ENCODE peak calls at places on chromosomes 2 and 18, in ten cellular contexts. R is fibroblast of lung; V is D341Med; G is SHP77; Z is stimulated activated CD8-positive, alpha-beta memory T cell treated with anti-CD3 and anti-CD28 coated beads, Interleukin-2, amount 100 ng/mL, for 48 hours; H is stimulated activated CD4-positive, alpha-beta T cell treated with anti-CD3 and anti-CD28 coated beads, TNF-alpha, amount 100 ng/mL, for 4 hours; C is NCI-H1930; F is activated naive CD4-positive, alpha-beta T cell treated with anti-CD3 and anti-CD28 coated beads, Interleukin-2, amount 10 ng/mL, durations not matched to agents 7 days and 5 days; E is memory B cell; Y is H9. W is an unnamed sample.

GRCh38 chr18:22284581-22285230 is 115.3 kb downstream of the GATA6 start:
- DNase-seq in Y (no peak), G (no peak), E (no peak), F (no peak), H (no peak), C (no peak), V (no peak), R (no peak), Z (no peak), W (no peak)

GRCh38 chr18:52163478-52163877 is 176.5 kb upstream of the DCC start:
- DNase-seq in V (no peak), E (no peak), C (no peak), H (no peak), Y (no peak), Z (no peak), R (no peak), G (no peak), F (no peak), W (no peak)

GRCh38 chr2:190499976-190500588 is 34.4 kb downstream of the NEMP2 start:
- DNase-seq in R (no peak), Y (no peak), H (no peak), V (no peak), E (no peak), G (no peak), F (no peak), C (no peak), Z (no peak), W (peak)

GRCh38 chr2:239186516-239186915 is 214.3 kb downstream of the HDAC4 start:
- DNase-seq in R (no peak), E (no peak), F (no peak), Y (peak), V (no peak), G (no peak), Z (no peak), C (no peak), H (no peak), W (no peak)

GRCh38 chr2:56749152-56749752 is 565.5 kb downstream of the CCDC85A start:
- DNase-seq in H (no peak), C (peak), Y (no peak), E (no peak), R (peak), V (no peak), Z (no peak), G (peak), F (no peak), W (no peak)

GRCh38 chr2:16613475-16613874 is 52.2 kb downstream of the CYRIA start:
- DNase-seq in H (no peak), G (peak), R (peak), V (no peak), E (no peak), F (no peak), Y (no peak), C (no peak), Z (no peak), W (no peak)

GRCh38 chr2:166285215-166285614 is 90.5 kb downstream of the SCN9A start:
- DNase-seq in Z (no peak), C (no peak), Y (no peak), V (no peak), H (no peak), F (no peak), E (no peak), R (no peak), G (no peak), W (no peak)

GRCh38 chr2:151691621-151692020 is 42.7 kb downstream of the NEB start:
- DNase-seq in Y (no peak), C (no peak), F (no peak), H (no peak), V (no peak), E (no peak), G (no peak), R (no peak), Z (no peak), W (no peak)

GRCh38 chr2:148653437-148653836 is 8.9 kb downstream of the EPC2 start:
- DNase-seq in Z (no peak), Y (no peak), G (no peak), H (no peak), R (peak), V (no peak), E (no peak), F (no peak), C (no peak), W (no peak)

GRCh38 chr2:16218651-16219050 is 278.3 kb downstream of the MYCN start:
- DNase-seq in V (peak), H (no peak), F (no peak), Y (peak), Z (no peak), R (no peak), C (no peak), G (peak), E (no peak), W (peak)

GRCh38 chr2:26978061-26978596 is 7.7 kb downstream of the MAPRE3 start:
- DNase-seq in V (no peak), H (no peak), C (no peak), Z (no peak), R (peak), Y (no peak), E (no peak), F (no peak), G (peak), W (no peak)

GRCh38 chr2:17583166-17583565 is 42.7 kb downstream of the VSNL1 start:
- DNase-seq in F (no peak), G (no peak), H (no peak), V (no peak), Z (no peak), E (no peak), C (no peak), Y (no peak), R (peak), W (no peak)

GRCh38 chr2:98588880-98589425 is 19.4 kb downstream of the COA5 start:
- DNase-seq in H (no peak), G (no peak), E (no peak), R (no peak), Y (no peak), F (no peak), C (no peak), Z (no peak), V (no peak), W (no peak)

GRCh38 chr2:211270257-211270656 is 713.9 kb downstream of the CPS1 start:
- DNase-seq in F (no peak), C (no peak), G (no peak), Z (no peak), R (no peak), H (no peak), Y (no peak), E (no peak), V (no peak), W (no peak)

GRCh38 chr2:238458641-238459040 is 31.9 kb downstream of the ASB1 start:
- DNase-seq in E (no peak), Y (no peak), C (no peak), R (peak), G (no peak), F (no peak), H (no peak), Z (no peak), V (no peak), W (no peak)

GRCh38 chr2:109479804-109480203 is 134.0 kb downstream of the SEPTIN10 start:
- DNase-seq in R (no peak), H (no peak), C (no peak), F (no peak), Z (no peak), G (no peak), V (no peak), E (no peak), Y (no peak), W (no peak)

GRCh38 chr2:140929866-140930265 is 1201.0 kb downstream of the LRP1B start:
- DNase-seq in G (no peak), E (no peak), H (no peak), V (no peak), F (no peak), C (no peak), Z (no peak), Y (no peak), R (no peak), W (no peak)

GRCh38 chr2:67516358-67516757 is 119.2 kb downstream of the ETAA1 start:
- DNase-seq in E (no peak), R (no peak), G (no peak), Y (no peak), F (no peak), V (no peak), H (no peak), Z (no peak), C (no peak), W (no peak)

GRCh38 chr18:13451661-13452447 is 233.3 kb downstream of the LDLRAD4 start:
- DNase-seq in C (no peak), F (no peak), G (no peak), R (no peak), V (no peak), E (no peak), Y (peak), Z (no peak), H (no peak), W (no peak)

GRCh38 chr2:81894451-81894990 is 1590.0 kb upstream of the LRRTM1 start:
- DNase-seq in C (no peak), V (no peak), E (no peak), Z (no peak), G (no peak), R (peak), H (no peak), Y (no peak), F (no peak), W (no peak)

GRCh38 chr2:191965733-191966132 is 118.8 kb upstream of the CAVIN2 start:
- DNase-seq in V (no peak), Y (no peak), G (no peak), E (no peak), C (no peak), Z (no peak), R (no peak), H (no peak), F (no peak), W (no peak)

GRCh38 chr2:222410534-222410933 is 13.8 kb upstream of the SGPP2 start:
- DNase-seq in Y (peak), C (no peak), F (no peak), Z (no peak), G (no peak), V (peak), E (no peak), R (peak), H (no peak), W (peak)

GRCh38 chr2:26768759-26769500 is 4.8 kb downstream of the SLC35F6 start:
- DNase-seq in C (no peak), V (no peak), E (no peak), G (no peak), F (no peak), R (peak), Z (no peak), Y (no peak), H (no peak), W (no peak)

GRCh38 chr2:46471-47345 is at the start of gene FAM110C:
- DNase-seq in E (no peak), G (no peak), Y (peak), F (peak), V (peak), C (peak), R (peak), Z (peak), H (peak), W (peak)

GRCh38 chr2:101614127-101614759 is 83.3 kb upstream of the MAP4K4 start:
- DNase-seq in F (no peak), C (no peak), E (no peak), Y (no peak), G (no peak), H (no peak), V (no peak), R (no peak), Z (no peak), W (no peak)

GRCh38 chr2:222248818-222249217 is 50.0 kb downstream of the PAX3 start:
- DNase-seq in F (no peak), Z (no peak), H (no peak), E (no peak), Y (no peak), V (no peak), C (no peak), R (no peak), G (no peak), W (no peak)

GRCh38 chr2:41101281-41101680 is 649.4 kb upstream of the SLC8A1 start:
- DNase-seq in G (no peak), H (no peak), Z (no peak), V (no peak), F (no peak), E (no peak), C (no peak), R (no peak), Y (no peak), W (no peak)

GRCh38 chr2:45391866-45392265 is 219.2 kb downstream of the SRBD1 start:
- DNase-seq in V (no peak), G (no peak), E (no peak), Y (no peak), R (peak), F (no peak), C (no peak), Z (no peak), H (no peak), W (no peak)

GRCh38 chr2:64204006-64204632 is 59.9 kb upstream of the PELI1 start:
- DNase-seq in F (peak), H (no peak), Y (peak), G (no peak), R (peak), Z (no peak), V (no peak), E (peak), C (no peak), W (no peak)

GRCh38 chr2:189580662-189581353 is at the start of gene SLC40A1:
- DNase-seq in Y (peak), R (peak), H (peak), V (peak), Z (peak), F (peak), E (no peak), G (peak), C (peak), W (peak)

GRCh38 chr2:224440988-224441387 is 39.1 kb upstream of the FAM124B start:
- DNase-seq in F (no peak), Y (no peak), Z (no peak), E (no peak), G (no peak), R (no peak), C (no peak), H (no peak), V (no peak), W (no peak)

W was measured in WTC11.